ENCODE peak calls at places on chromosomes 16 and 17, in six cellular contexts. J is germinal center, H is T-helper 17 cell, C is RPMI7951, O is NCI-H2029 treated with DMSO at 0.1 percent for 48 hours, T is RWPE1. L is an unnamed sample.

GRCh38 chr16:17129971-17130370 is 340.8 kb downstream of the XYLT1 start:
- DNase-seq in J (no peak), H (no peak), C (no peak), O (no peak), T (no peak), L (no peak)

GRCh38 chr16:1019234-1019933 is 37.8 kb downstream of the SOX8 start:
- DNase-seq in J (no peak), H (no peak), C (peak; percentile 81), O (no peak), T (peak; percentile 45), L (no peak)

GRCh38 chr16:53053967-53054669 is 673 bp upstream of the CHD9 start:
- DNase-seq in J (peak; percentile 27), H (no peak), C (peak; percentile 22), O (no peak), T (no peak), L (no peak)

GRCh38 chr17:4998027-4998665 is 396 bp downstream of the KIF1C start:
- DNase-seq in J (no peak), H (no peak), C (no peak), O (no peak), T (no peak), L (no peak)

GRCh38 chr17:181213-182163 is at the start of gene DOC2B:
- DNase-seq in J (no peak), H (no peak), C (no peak), O (no peak), T (peak; percentile 59), L (no peak)

GRCh38 chr16:30954993-30955392 is 2.6 kb upstream of the SETD1A start:
- DNase-seq in J (no peak), H (no peak), C (no peak), O (no peak), T (no peak), L (no peak)

GRCh38 chr16:8417145-8417544 is 173.2 kb downstream of the TMEM114 start:
- DNase-seq in J (no peak), H (no peak), C (no peak), O (no peak), T (no peak), L (no peak)

GRCh38 chr17:65756760-65757159 is 195.3 kb upstream of the AXIN2 start:
- DNase-seq in J (no peak), H (no peak), C (no peak), O (no peak), T (no peak), L (no peak)

GRCh38 chr17:38732376-38733314 is 2.5 kb downstream of the CISD3 start:
- DNase-seq in J (no peak), H (no peak), C (no peak), O (no peak), T (no peak), L (no peak)

GRCh38 chr17:82938486-82939212 is 98.8 kb upstream of the ZNF750 start:
- DNase-seq in J (no peak), H (no peak), C (no peak), O (no peak), T (no peak), L (no peak)

GRCh38 chr17:18184143-18185007 is 747 bp downstream of the ALKBH5 start:
- DNase-seq in J (peak; percentile 59), H (peak; percentile 63), C (no peak), O (no peak), T (no peak), L (no peak)

GRCh38 chr16:14392960-14393359 is 237.1 kb downstream of the PARN start:
- DNase-seq in J (no peak), H (no peak), C (no peak), O (no peak), T (no peak), L (no peak)

GRCh38 chr17:30378191-30378796 is 433 bp upstream of the CPD start:
- DNase-seq in J (peak; percentile 33), H (peak; percentile 41), C (peak; percentile 23), O (peak; percentile 78), T (no peak), L (no peak)

GRCh38 chr17:69870091-69870530 is 204.9 kb upstream of the KCNJ16 start:
- DNase-seq in J (no peak), H (no peak), C (peak; percentile 92), O (no peak), T (peak; percentile 46), L (peak; percentile 91)

GRCh38 chr17:57806083-57806830 is 43.6 kb downstream of the MRPS23 start:
- DNase-seq in J (no peak), H (no peak), C (no peak), O (no peak), T (no peak), L (no peak)

GRCh38 chr17:82228842-82229685 is at the start of gene SLC16A3:
- DNase-seq in J (peak; percentile 84), H (peak; percentile 58), C (peak; percentile 77), O (no peak), T (peak; percentile 81), L (peak; percentile 77)

GRCh38 chr16:71919033-71919432 is 23.7 kb downstream of the IST1 start:
- DNase-seq in J (no peak), H (no peak), C (no peak), O (no peak), T (no peak), L (no peak)

GRCh38 chr16:67828651-67829050 is 13.5 kb upstream of the THAP11 start:
- DNase-seq in J (no peak), H (no peak), C (no peak), O (no peak), T (no peak), L (no peak)

GRCh38 chr16:79163666-79164377 is 436.7 kb downstream of the MAF start:
- DNase-seq in J (peak; percentile 6), H (no peak), C (no peak), O (no peak), T (no peak), L (no peak)

GRCh38 chr16:49464877-49465504 is 91.4 kb downstream of the C16orf78 start:
- DNase-seq in J (peak; percentile 50), H (no peak), C (no peak), O (no peak), T (no peak), L (no peak)

GRCh38 chr17:59844884-59845594 is 47.7 kb downstream of the TUBD1 start:
- DNase-seq in J (no peak), H (no peak), C (peak; percentile 57), O (peak; percentile 38), T (no peak), L (peak; percentile 58)

GRCh38 chr16:25699069-25699468 is 7.3 kb downstream of the HS3ST4 start:
- DNase-seq in J (no peak), H (no peak), C (no peak), O (no peak), T (no peak), L (no peak)

GRCh38 chr17:80663783-80664206 is 119.2 kb downstream of the RPTOR start:
- DNase-seq in J (no peak), H (no peak), C (no peak), O (peak; percentile 47), T (no peak), L (no peak)

GRCh38 chr17:64459284-64459747 is 10.4 kb downstream of the MILR1 start:
- DNase-seq in J (no peak), H (no peak), C (peak; percentile 41), O (no peak), T (peak; percentile 19), L (peak; percentile 66)